ENCODE peak calls at places on chromosomes 13 and 19, in five cellular contexts. M is fibroblast of mammary gland, O is memory B cell, A is T-helper 1 cell, J is GOT3. F is an unnamed sample.

GRCh38 chr13:50732712-50733111 is 110.8 kb downstream of the DLEU7 start:
- DNase-seq in O (no peak), J (no peak), A (no peak), M (peak; percentile 63), F (no peak)

GRCh38 chr13:113604186-113604585 is 19.6 kb downstream of the TFDP1 start:
- DNase-seq in O (no peak), J (no peak), M (no peak), A (no peak), F (no peak)

GRCh38 chr19:14089662-14090508 is 666 bp downstream of the SAMD1 start:
- DNase-seq in J (peak; percentile 9), A (peak; percentile 23), O (peak; percentile 38), M (peak; percentile 64), F (no peak)

GRCh38 chr13:29704648-29705047 is 109.2 kb upstream of the SLC7A1 start:
- DNase-seq in A (no peak), J (no peak), M (peak; percentile 13), O (no peak), F (no peak)

GRCh38 chr13:58254961-58255360 is 623.4 kb downstream of the PCDH17 start:
- DNase-seq in J (no peak), A (no peak), M (no peak), O (no peak), F (no peak)

GRCh38 chr13:32530841-32531253 is 7.7 kb downstream of the N4BP2L2 start:
- DNase-seq in A (no peak), O (no peak), M (peak; percentile 68), J (no peak), F (no peak)

GRCh38 chr13:31556376-31556775 is 182.9 kb upstream of the RXFP2 start:
- DNase-seq in A (no peak), J (no peak), M (peak; percentile 75), O (no peak), F (no peak)

GRCh38 chr19:50333737-50334617 is 4.8 kb upstream of the KCNC3 start:
- DNase-seq in A (peak; percentile 55), J (no peak), O (no peak), M (no peak), F (no peak)

GRCh38 chr13:41505209-41505835 is 48.0 kb downstream of the RGCC start:
- DNase-seq in M (peak; percentile 93), O (no peak), J (no peak), A (no peak), F (no peak)

GRCh38 chr13:113114511-113115362 is 7.9 kb upstream of the F10 start:
- DNase-seq in A (no peak), M (no peak), J (no peak), O (no peak), F (no peak)

GRCh38 chr13:60286707-60287106 is 110.3 kb upstream of the TDRD3 start:
- DNase-seq in O (no peak), M (no peak), J (no peak), A (no peak), F (no peak)

GRCh38 chr13:46022476-46022875 is 30.1 kb downstream of the ZC3H13 start:
- DNase-seq in A (no peak), O (no peak), M (peak; percentile 34), J (no peak), F (no peak)

GRCh38 chr13:41587490-41587889 is 130.1 kb downstream of the RGCC start:
- DNase-seq in A (no peak), O (no peak), J (no peak), M (no peak), F (no peak)

GRCh38 chr13:30466358-30466714 is 600 bp upstream of the HMGB1 start:
- DNase-seq in A (no peak), J (no peak), M (peak; percentile 41), O (no peak), F (no peak)

GRCh38 chr19:38317104-38317612 is 1.4 kb upstream of the YIF1B start:
- DNase-seq in J (no peak), O (no peak), M (no peak), A (no peak), F (no peak)

F was measured in thoracic aorta.